ENCODE peak calls at places on chromosome 16, in four cellular contexts. L, Y, O and X are unnamed samples.

GRCh38 chr16:85227924-85228462 is 115.7 kb upstream of the CIBAR2 start:
- DNase-seq in L (no peak), Y (peak; percentile 85), O (no peak), X (peak; percentile 15)

GRCh38 chr16:9395958-9396359 is 304.5 kb downstream of the HAPSTR1 start:
- DNase-seq in L (no peak), Y (no peak), O (no peak), X (no peak)

GRCh38 chr16:85286970-85287814 is 174.9 kb upstream of the CIBAR2 start:
- DNase-seq in L (peak; percentile 32), Y (no peak), O (no peak), X (peak; percentile 69)

GRCh38 chr16:67632415-67633172 is 12.3 kb upstream of the CARMIL2 start:
- DNase-seq in L (no peak), Y (peak; percentile 46), O (no peak), X (no peak)

GRCh38 chr16:46929378-46930332 is 43.8 kb downstream of the DNAJA2 start:
- DNase-seq in L (peak; percentile 40), Y (peak; percentile 87), O (peak; percentile 54), X (peak; percentile 67)

GRCh38 chr16:86048882-86049585 is 150.1 kb downstream of the IRF8 start:
- DNase-seq in L (no peak), Y (no peak), O (no peak), X (no peak)

GRCh38 chr16:49788505-49788904 is 67.4 kb downstream of the ZNF423 start:
- DNase-seq in L (no peak), Y (no peak), O (no peak), X (no peak)

GRCh38 chr16:86590501-86591144 is 12.3 kb downstream of the FOXL1 start:
- DNase-seq in L (no peak), Y (no peak), O (no peak), X (no peak)

GRCh38 chr16:53515259-53515658 is 12.2 kb upstream of the AKTIP start:
- DNase-seq in L (peak; percentile 27), Y (no peak), O (no peak), X (no peak)

GRCh38 chr16:47660540-47660939 is 199.4 kb downstream of the PHKB start:
- DNase-seq in L (no peak), Y (no peak), O (no peak), X (no peak)

GRCh38 chr16:85556456-85557082 is 56.6 kb upstream of the GSE1 start:
- DNase-seq in L (peak; percentile 68), Y (no peak), O (peak; percentile 52), X (no peak)

GRCh38 chr16:72894291-72895151 is 153.4 kb downstream of the ZFHX3 start:
- DNase-seq in L (peak; percentile 49), Y (no peak), O (no peak), X (peak; percentile 26)

GRCh38 chr16:27822529-27823437 is 240.7 kb downstream of the GSG1L start:
- DNase-seq in L (no peak), Y (peak; percentile 31), O (no peak), X (no peak)

GRCh38 chr16:89858973-89859808 is 14.2 kb upstream of the TCF25 start:
- DNase-seq in L (no peak), Y (no peak), O (no peak), X (no peak)

GRCh38 chr16:51431517-51432241 is 280.6 kb upstream of the SALL1 start:
- DNase-seq in L (no peak), Y (no peak), O (no peak), X (peak; percentile 21)

GRCh38 chr16:66849543-66849942 is 5.3 kb downstream of the CA7 start:
- DNase-seq in L (no peak), Y (no peak), O (no peak), X (no peak)

GRCh38 chr16:78628526-78628925 is 529.1 kb downstream of the WWOX start:
- DNase-seq in L (no peak), Y (no peak), O (no peak), X (no peak)

GRCh38 chr16:68190745-68191510 is 45.0 kb downstream of the ESRP2 start:
- DNase-seq in L (no peak), Y (no peak), O (no peak), X (no peak)

GRCh38 chr16:13139661-13140241 is 238.4 kb downstream of the SHISA9 start:
- DNase-seq in L (no peak), Y (no peak), O (no peak), X (no peak)

GRCh38 chr16:13138528-13138927 is 237.1 kb downstream of the SHISA9 start:
- DNase-seq in L (no peak), Y (no peak), O (no peak), X (no peak)

GRCh38 chr16:13134843-13135242 is 233.4 kb downstream of the SHISA9 start:
- DNase-seq in L (no peak), Y (no peak), O (no peak), X (no peak)

GRCh38 chr16:13136896-13137295 is 235.5 kb downstream of the SHISA9 start:
- DNase-seq in L (no peak), Y (no peak), O (no peak), X (no peak)
- H3K27ac ChIP-seq in L (no peak overlapping the region), Y (no peak overlapping the region), O (no peak overlapping the region), X (no peak overlapping the region)

GRCh38 chr16:88772871-88773811 is 11.9 kb downstream of the PIEZO1 start:
- DNase-seq in L (peak; percentile 60), Y (peak; percentile 89), O (no peak), X (no peak)
- H3K27ac ChIP-seq in L (peak overlapping the region; percentile 32), Y (no peak overlapping the region), O (no peak overlapping the region), X (no peak overlapping the region)

GRCh38 chr16:88062341-88062861 is 111.2 kb downstream of the BANP start:
- DNase-seq in L (no peak), Y (peak; percentile 85), O (no peak), X (no peak)

GRCh38 chr16:88065747-88066142 is 114.5 kb downstream of the BANP start:
- DNase-seq in L (no peak), Y (no peak), O (no peak), X (no peak)

GRCh38 chr16:88063201-88063773 is 112.1 kb downstream of the BANP start:
- DNase-seq in L (no peak), Y (peak; percentile 82), O (no peak), X (peak; percentile 18)

GRCh38 chr16:88064889-88065746 is 113.9 kb downstream of the BANP start:
- DNase-seq in L (no peak), Y (peak; percentile 27), O (no peak), X (no peak)

GRCh38 chr16:88064011-88064888 is 113.0 kb downstream of the BANP start:
- DNase-seq in L (no peak), Y (peak; percentile 68), O (no peak), X (no peak)
- H3K27ac ChIP-seq in L (no peak overlapping the region), Y (no peak overlapping the region), O (no peak overlapping the region), X (peak overlapping the region; percentile 11)

GRCh38 chr16:20424129-20424866 is 15.0 kb downstream of the ACSM5 start:
- DNase-seq in L (no peak), Y (no peak), O (no peak), X (no peak)
- H3K27ac ChIP-seq in L (no peak overlapping the region), Y (no peak overlapping the region), O (no peak overlapping the region), X (no peak overlapping the region)

GRCh38 chr16:1445518-1446197 is 1.3 kb upstream of the CCDC154 start:
- DNase-seq in L (no peak), Y (no peak), O (no peak), X (no peak)

GRCh38 chr16:1444730-1445517 is 568 bp upstream of the CCDC154 start:
- DNase-seq in L (no peak), Y (no peak), O (no peak), X (no peak)

GRCh38 chr16:1448536-1449116 is 4.3 kb upstream of the CCDC154 start:
- DNase-seq in L (no peak), Y (no peak), O (no peak), X (no peak)

GRCh38 chr16:1447965-1448364 is 3.6 kb upstream of the CCDC154 start:
- DNase-seq in L (no peak), Y (no peak), O (no peak), X (no peak)

DNA sequence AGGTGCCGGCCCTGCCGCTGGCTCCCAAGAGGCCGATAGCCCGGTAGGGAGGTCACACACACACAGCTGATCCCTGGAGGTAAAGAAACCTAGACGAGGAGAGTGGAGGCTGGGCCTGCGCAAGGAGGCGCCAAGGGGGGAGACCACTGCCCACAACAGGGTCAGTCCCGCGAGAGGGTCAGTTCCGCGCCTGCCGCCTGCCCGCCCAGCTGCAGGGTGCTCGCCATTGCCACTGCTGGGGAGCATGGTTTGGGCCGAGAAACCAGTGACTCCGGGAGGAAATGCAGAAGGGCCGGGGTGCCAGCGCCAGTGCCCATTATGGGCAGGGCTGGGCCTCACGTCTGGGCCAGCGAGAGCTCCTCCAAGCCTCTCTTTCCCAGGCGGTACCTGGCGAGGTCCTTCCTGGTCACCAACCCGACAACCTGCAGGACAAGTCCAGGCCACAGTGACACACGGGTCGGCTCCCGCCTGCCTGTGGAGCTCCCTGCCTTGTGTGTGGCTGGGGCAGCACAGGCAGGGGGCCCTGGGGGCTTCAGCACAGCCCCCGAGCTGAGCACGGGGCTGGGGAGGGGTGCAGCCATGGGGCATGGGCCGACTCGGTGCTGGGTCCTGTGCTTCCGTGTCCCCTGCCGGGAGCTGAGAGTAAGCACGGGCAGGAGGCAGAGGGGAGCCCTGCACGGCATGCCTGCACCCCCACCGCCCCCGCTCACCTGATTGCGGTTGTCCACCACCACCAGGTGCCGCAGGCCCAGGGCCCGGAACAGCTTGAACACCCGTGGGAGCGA is 2.1 kb upstream of the CCDC154 start:
- DNase-seq in L (no peak), Y (no peak), O (no peak), X (no peak)
- H3K27ac ChIP-seq in L (no peak overlapping the region), Y (no peak overlapping the region), O (no peak overlapping the region), X (no peak overlapping the region)